ENCODE peak calls at places on chromosomes 4 and X, in ten cellular contexts. One of them, this sample, is unnamed. For H3K27me3 and H3K4me1, the result is how much of the 10 kb centered on the place peaks cover.

GRCh38 chr4:117699595-117699994 is 334.7 kb upstream of the NDST3 start:
- DNase-seq in suprapubic skin: no peak
- DNase-seq in endodermal cell: no peak
- DNase-seq in right lobe of liver: no peak
- DNase-seq in adipocyte: no peak
- DNase-seq in CD8-positive, alpha-beta T cell: no peak
- DNase-seq in SJSA1: no peak
- DNase-seq in HCT116: no peak
- DNase-seq in pancreas: no peak
- DNase-seq in aorta: no peak
- DNase-seq in this sample: no peak

GRCh38 chr4:111631157-111631999 is 513.9 kb upstream of the FAM241A start:
- DNase-seq in right lobe of liver: no peak
- DNase-seq in adipocyte: peak
- DNase-seq in HCT116: peak
- DNase-seq in aorta: no peak
- DNase-seq in CD8-positive, alpha-beta T cell: no peak
- DNase-seq in endodermal cell: no peak
- DNase-seq in suprapubic skin: no peak
- DNase-seq in SJSA1: no peak
- DNase-seq in pancreas: no peak
- DNase-seq in this sample: no peak

GRCh38 chr4:123520376-123520775 is 123.8 kb downstream of the SPRY1 start:
- DNase-seq in endodermal cell: no peak
- DNase-seq in suprapubic skin: no peak
- DNase-seq in right lobe of liver: no peak
- DNase-seq in HCT116: no peak
- DNase-seq in pancreas: no peak
- DNase-seq in adipocyte: no peak
- DNase-seq in SJSA1: no peak
- DNase-seq in aorta: no peak
- DNase-seq in CD8-positive, alpha-beta T cell: no peak
- DNase-seq in this sample: no peak

GRCh38 chrX:107146670-107147069 is 28.0 kb upstream of the RBM41 start:
- DNase-seq in pancreas: no peak
- DNase-seq in CD8-positive, alpha-beta T cell: no peak
- DNase-seq in SJSA1: no peak
- DNase-seq in HCT116: no peak
- DNase-seq in adipocyte: no peak
- DNase-seq in aorta: no peak
- DNase-seq in right lobe of liver: no peak
- DNase-seq in suprapubic skin: no peak
- DNase-seq in endodermal cell: no peak
- DNase-seq in this sample: no peak

GRCh38 chrX:20037182-20037581 is 46.3 kb upstream of the BCLAF3 start:
- DNase-seq in adipocyte: no peak
- DNase-seq in endodermal cell: no peak
- DNase-seq in pancreas: no peak
- DNase-seq in aorta: no peak
- DNase-seq in HCT116: no peak
- DNase-seq in right lobe of liver: no peak
- DNase-seq in suprapubic skin: no peak
- DNase-seq in CD8-positive, alpha-beta T cell: no peak
- DNase-seq in SJSA1: no peak
- DNase-seq in this sample: no peak

GRCh38 chr4:36255575-36255974 is 11.3 kb upstream of the ARAP2 start:
- DNase-seq in HCT116: no peak
- DNase-seq in suprapubic skin: no peak
- DNase-seq in pancreas: no peak
- DNase-seq in aorta: no peak
- DNase-seq in endodermal cell: no peak
- DNase-seq in SJSA1: no peak
- DNase-seq in adipocyte: no peak
- DNase-seq in CD8-positive, alpha-beta T cell: peak
- DNase-seq in right lobe of liver: no peak
- DNase-seq in this sample: no peak

GRCh38 chrX:71911023-71911730 is 532 bp downstream of the NHSL2 start:
- DNase-seq in suprapubic skin: no peak
- DNase-seq in HCT116: no peak
- DNase-seq in aorta: peak
- DNase-seq in pancreas: peak
- DNase-seq in SJSA1: no peak
- DNase-seq in adipocyte: peak
- DNase-seq in CD8-positive, alpha-beta T cell: peak
- DNase-seq in right lobe of liver: no peak
- DNase-seq in endodermal cell: peak
- DNase-seq in this sample: peak

GRCh38 chrX:139889760-139890159 is 43.1 kb downstream of the ATP11C start:
- DNase-seq in HCT116: no peak
- DNase-seq in suprapubic skin: no peak
- DNase-seq in SJSA1: no peak
- DNase-seq in endodermal cell: no peak
- DNase-seq in right lobe of liver: no peak
- DNase-seq in CD8-positive, alpha-beta T cell: no peak
- DNase-seq in adipocyte: peak
- DNase-seq in pancreas: no peak
- DNase-seq in aorta: no peak
- DNase-seq in this sample: no peak

GRCh38 chr4:183097251-183098079 is 1.6 kb upstream of the WWC2 start:
- DNase-seq in CD8-positive, alpha-beta T cell: peak
- DNase-seq in suprapubic skin: peak
- DNase-seq in endodermal cell: peak
- DNase-seq in aorta: no peak
- DNase-seq in adipocyte: no peak
- DNase-seq in pancreas: peak
- DNase-seq in right lobe of liver: peak
- DNase-seq in HCT116: no peak
- DNase-seq in SJSA1: no peak
- DNase-seq in this sample: peak
- H3K27me3 ChIP-seq in CD8-positive, alpha-beta T cell: under half
- H3K27me3 ChIP-seq in suprapubic skin: under half
- H3K27me3 ChIP-seq in endodermal cell: under half
- H3K27me3 ChIP-seq in aorta: under half
- H3K27me3 ChIP-seq in adipocyte: under half
- H3K27me3 ChIP-seq in pancreas: under half
- H3K27me3 ChIP-seq in right lobe of liver: under half
- H3K27me3 ChIP-seq in HCT116: under half
- H3K27me3 ChIP-seq in SJSA1: under half
- H3K27me3 ChIP-seq in this sample: under half

GRCh38 chrX:65697173-65697572 is 29.7 kb downstream of the MSN start:
- DNase-seq in right lobe of liver: no peak
- DNase-seq in CD8-positive, alpha-beta T cell: no peak
- DNase-seq in endodermal cell: no peak
- DNase-seq in pancreas: no peak
- DNase-seq in SJSA1: no peak
- DNase-seq in aorta: no peak
- DNase-seq in adipocyte: peak
- DNase-seq in HCT116: no peak
- DNase-seq in suprapubic skin: no peak
- DNase-seq in this sample: no peak
- H3K4me1 ChIP-seq in right lobe of liver: under half
- H3K4me1 ChIP-seq in CD8-positive, alpha-beta T cell: half or more
- H3K4me1 ChIP-seq in endodermal cell: under half
- H3K4me1 ChIP-seq in pancreas: under half
- H3K4me1 ChIP-seq in SJSA1: under half
- H3K4me1 ChIP-seq in aorta: under half
- H3K4me1 ChIP-seq in adipocyte: under half
- H3K4me1 ChIP-seq in HCT116: under half
- H3K4me1 ChIP-seq in suprapubic skin: under half
- H3K4me1 ChIP-seq in this sample: half or more

DNA sequence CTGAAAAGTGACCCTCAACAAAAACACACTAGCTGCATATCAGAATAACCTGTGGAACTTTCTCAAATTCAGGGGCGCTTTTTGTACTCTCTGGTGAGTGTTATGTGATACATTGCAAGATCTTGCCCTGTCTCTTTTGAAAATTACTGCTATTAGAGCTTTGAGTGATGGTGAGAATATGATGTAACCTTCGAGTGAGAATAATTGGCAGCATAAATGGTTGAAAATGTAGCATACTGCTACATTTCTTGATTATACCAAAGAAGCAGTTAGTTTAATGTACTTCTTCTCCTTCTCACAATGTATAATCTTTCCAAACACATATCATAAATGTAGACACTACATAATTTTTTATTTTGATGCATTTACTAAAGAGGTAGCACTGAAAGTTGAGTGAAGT is 882.9 kb downstream of the FSTL5 start:
- DNase-seq in aorta: no peak
- DNase-seq in suprapubic skin: no peak
- DNase-seq in right lobe of liver: no peak
- DNase-seq in SJSA1: no peak
- DNase-seq in endodermal cell: no peak
- DNase-seq in CD8-positive, alpha-beta T cell: no peak
- DNase-seq in pancreas: no peak
- DNase-seq in HCT116: no peak
- DNase-seq in adipocyte: no peak
- DNase-seq in this sample: no peak
- H3K27me3 ChIP-seq in aorta: under half
- H3K27me3 ChIP-seq in suprapubic skin: under half
- H3K27me3 ChIP-seq in right lobe of liver: under half
- H3K27me3 ChIP-seq in SJSA1: under half
- H3K27me3 ChIP-seq in endodermal cell: under half
- H3K27me3 ChIP-seq in CD8-positive, alpha-beta T cell: under half
- H3K27me3 ChIP-seq in pancreas: under half
- H3K27me3 ChIP-seq in HCT116: under half
- H3K27me3 ChIP-seq in adipocyte: under half
- H3K27me3 ChIP-seq in this sample: under half

DNA sequence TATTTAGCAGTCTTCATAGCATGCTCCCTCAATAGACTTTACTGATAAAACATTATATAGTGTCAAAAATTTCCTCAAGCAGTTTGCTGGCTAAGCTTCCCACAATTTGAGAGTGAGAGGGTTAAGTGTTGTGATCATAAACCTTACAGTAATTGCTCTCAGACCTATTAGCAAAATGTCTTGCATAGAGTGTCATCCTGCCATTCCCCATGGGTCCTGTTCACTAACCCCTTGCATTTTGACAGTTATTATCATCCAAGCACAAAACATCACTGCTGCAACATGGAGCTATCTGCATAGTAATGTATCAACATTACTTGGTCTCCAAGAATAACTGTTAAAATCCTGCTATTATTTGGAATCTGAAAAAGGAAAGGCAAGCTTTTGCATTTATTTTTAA is 196.1 kb upstream of the GK2 start:
- DNase-seq in right lobe of liver: no peak
- DNase-seq in HCT116: no peak
- DNase-seq in suprapubic skin: no peak
- DNase-seq in aorta: no peak
- DNase-seq in CD8-positive, alpha-beta T cell: no peak
- DNase-seq in SJSA1: no peak
- DNase-seq in adipocyte: no peak
- DNase-seq in pancreas: no peak
- DNase-seq in endodermal cell: no peak
- DNase-seq in this sample: no peak
- H3K4me1 ChIP-seq in right lobe of liver: under half
- H3K4me1 ChIP-seq in HCT116: under half
- H3K4me1 ChIP-seq in suprapubic skin: under half
- H3K4me1 ChIP-seq in aorta: under half
- H3K4me1 ChIP-seq in CD8-positive, alpha-beta T cell: under half
- H3K4me1 ChIP-seq in SJSA1: under half
- H3K4me1 ChIP-seq in adipocyte: under half
- H3K4me1 ChIP-seq in pancreas: under half
- H3K4me1 ChIP-seq in endodermal cell: under half
- H3K4me1 ChIP-seq in this sample: under half

GRCh38 chr4:7282786-7283185 is 90.4 kb downstream of the SORCS2 start:
- DNase-seq in endodermal cell: no peak
- DNase-seq in right lobe of liver: no peak
- DNase-seq in aorta: no peak
- DNase-seq in SJSA1: no peak
- DNase-seq in CD8-positive, alpha-beta T cell: no peak
- DNase-seq in HCT116: no peak
- DNase-seq in adipocyte: no peak
- DNase-seq in pancreas: no peak
- DNase-seq in suprapubic skin: no peak
- DNase-seq in this sample: no peak
- H3K27me3 ChIP-seq in endodermal cell: under half
- H3K27me3 ChIP-seq in right lobe of liver: under half
- H3K27me3 ChIP-seq in aorta: under half
- H3K27me3 ChIP-seq in SJSA1: under half
- H3K27me3 ChIP-seq in CD8-positive, alpha-beta T cell: under half
- H3K27me3 ChIP-seq in HCT116: under half
- H3K27me3 ChIP-seq in adipocyte: under half
- H3K27me3 ChIP-seq in pancreas: under half
- H3K27me3 ChIP-seq in suprapubic skin: under half
- H3K27me3 ChIP-seq in this sample: under half

GRCh38 chr4:101331017-101331416 is 16.3 kb downstream of the PPP3CA start:
- DNase-seq in right lobe of liver: no peak
- DNase-seq in pancreas: no peak
- DNase-seq in CD8-positive, alpha-beta T cell: no peak
- DNase-seq in adipocyte: no peak
- DNase-seq in endodermal cell: no peak
- DNase-seq in HCT116: no peak
- DNase-seq in SJSA1: no peak
- DNase-seq in aorta: no peak
- DNase-seq in suprapubic skin: no peak
- DNase-seq in this sample: no peak
- H3K4me1 ChIP-seq in right lobe of liver: under half
- H3K4me1 ChIP-seq in pancreas: under half
- H3K4me1 ChIP-seq in CD8-positive, alpha-beta T cell: under half
- H3K4me1 ChIP-seq in adipocyte: under half
- H3K4me1 ChIP-seq in endodermal cell: under half
- H3K4me1 ChIP-seq in HCT116: under half
- H3K4me1 ChIP-seq in SJSA1: under half
- H3K4me1 ChIP-seq in aorta: under half
- H3K4me1 ChIP-seq in suprapubic skin: under half
- H3K4me1 ChIP-seq in this sample: under half